ENCODE peak calls at places on chromosomes 16 and 17, in ten cellular contexts. One of them, this sample, is unnamed.

GRCh38 chr16:2486645-2487516 is 12.0 kb downstream of the TBC1D24 start:
- DNase-seq in cardiac fibroblast: no peak
- DNase-seq in left colon: peak; percentile 81
- DNase-seq in activated T-cell treated with anti-CD3 and anti-CD28 coated beads for 48 hours: peak; percentile 59
- DNase-seq in HuH-7.5: no peak
- DNase-seq in stimulated activated CD4-positive, alpha-beta T cell treated with anti-CD3 and anti-CD28 coated beads, Interleukin-4, amount 100 ng/mL, for 4 hours: peak; percentile 65
- DNase-seq in HFF-Myc: no peak
- DNase-seq in ELR: no peak
- DNase-seq in colonic mucosa: peak; percentile 64
- DNase-seq in EL: no peak
- DNase-seq in this sample: peak; percentile 76

GRCh38 chr16:76653390-76654026 is 376.3 kb downstream of the CNTNAP4 start:
- DNase-seq in left colon: no peak
- DNase-seq in cardiac fibroblast: peak; percentile 65
- DNase-seq in activated T-cell treated with anti-CD3 and anti-CD28 coated beads for 48 hours: no peak
- DNase-seq in EL: no peak
- DNase-seq in HFF-Myc: peak; percentile 17
- DNase-seq in stimulated activated CD4-positive, alpha-beta T cell treated with anti-CD3 and anti-CD28 coated beads, Interleukin-4, amount 100 ng/mL, for 4 hours: no peak
- DNase-seq in HuH-7.5: no peak
- DNase-seq in colonic mucosa: no peak
- DNase-seq in ELR: peak; percentile 31
- DNase-seq in this sample: peak; percentile 13

GRCh38 chr17:82329683-82330321 is 3.8 kb downstream of the SECTM1 start:
- DNase-seq in HuH-7.5: no peak
- DNase-seq in stimulated activated CD4-positive, alpha-beta T cell treated with anti-CD3 and anti-CD28 coated beads, Interleukin-4, amount 100 ng/mL, for 4 hours: no peak
- DNase-seq in HFF-Myc: no peak
- DNase-seq in cardiac fibroblast: no peak
- DNase-seq in ELR: no peak
- DNase-seq in colonic mucosa: no peak
- DNase-seq in activated T-cell treated with anti-CD3 and anti-CD28 coated beads for 48 hours: no peak
- DNase-seq in left colon: no peak
- DNase-seq in EL: no peak
- DNase-seq in this sample: no peak

GRCh38 chr17:61179316-61179715 is 220.3 kb upstream of the TBX2 start:
- DNase-seq in left colon: no peak
- DNase-seq in colonic mucosa: no peak
- DNase-seq in activated T-cell treated with anti-CD3 and anti-CD28 coated beads for 48 hours: no peak
- DNase-seq in cardiac fibroblast: no peak
- DNase-seq in HuH-7.5: no peak
- DNase-seq in ELR: no peak
- DNase-seq in EL: no peak
- DNase-seq in stimulated activated CD4-positive, alpha-beta T cell treated with anti-CD3 and anti-CD28 coated beads, Interleukin-4, amount 100 ng/mL, for 4 hours: no peak
- DNase-seq in HFF-Myc: no peak
- DNase-seq in this sample: no peak

GRCh38 chr16:3157229-3158013 is 22.6 kb downstream of the ZNF213 start:
- DNase-seq in activated T-cell treated with anti-CD3 and anti-CD28 coated beads for 48 hours: no peak
- DNase-seq in colonic mucosa: peak; percentile 84
- DNase-seq in HuH-7.5: peak; percentile 62
- DNase-seq in EL: peak; percentile 96
- DNase-seq in ELR: peak; percentile 96
- DNase-seq in HFF-Myc: peak; percentile 97
- DNase-seq in stimulated activated CD4-positive, alpha-beta T cell treated with anti-CD3 and anti-CD28 coated beads, Interleukin-4, amount 100 ng/mL, for 4 hours: peak; percentile 55
- DNase-seq in left colon: peak; percentile 65
- DNase-seq in cardiac fibroblast: peak; percentile 93
- DNase-seq in this sample: peak; percentile 73

GRCh38 chr17:78499715-78500540 is 77.3 kb downstream of the DNAH17 start:
- DNase-seq in EL: no peak
- DNase-seq in activated T-cell treated with anti-CD3 and anti-CD28 coated beads for 48 hours: no peak
- DNase-seq in cardiac fibroblast: no peak
- DNase-seq in stimulated activated CD4-positive, alpha-beta T cell treated with anti-CD3 and anti-CD28 coated beads, Interleukin-4, amount 100 ng/mL, for 4 hours: no peak
- DNase-seq in HFF-Myc: no peak
- DNase-seq in colonic mucosa: no peak
- DNase-seq in ELR: no peak
- DNase-seq in left colon: no peak
- DNase-seq in HuH-7.5: no peak
- DNase-seq in this sample: no peak

GRCh38 chr17:57068707-57069106 is 16.3 kb upstream of the AKAP1 start:
- DNase-seq in ELR: no peak
- DNase-seq in HuH-7.5: no peak
- DNase-seq in EL: no peak
- DNase-seq in stimulated activated CD4-positive, alpha-beta T cell treated with anti-CD3 and anti-CD28 coated beads, Interleukin-4, amount 100 ng/mL, for 4 hours: no peak
- DNase-seq in HFF-Myc: no peak
- DNase-seq in cardiac fibroblast: no peak
- DNase-seq in activated T-cell treated with anti-CD3 and anti-CD28 coated beads for 48 hours: no peak
- DNase-seq in colonic mucosa: no peak
- DNase-seq in left colon: no peak
- DNase-seq in this sample: no peak

GRCh38 chr17:10171581-10171981 is 26.8 kb downstream of the GAS7 start:
- DNase-seq in EL: no peak
- DNase-seq in colonic mucosa: no peak
- DNase-seq in stimulated activated CD4-positive, alpha-beta T cell treated with anti-CD3 and anti-CD28 coated beads, Interleukin-4, amount 100 ng/mL, for 4 hours: no peak
- DNase-seq in HuH-7.5: no peak
- DNase-seq in HFF-Myc: no peak
- DNase-seq in cardiac fibroblast: peak; percentile 71
- DNase-seq in activated T-cell treated with anti-CD3 and anti-CD28 coated beads for 48 hours: no peak
- DNase-seq in left colon: no peak
- DNase-seq in ELR: no peak
- DNase-seq in this sample: no peak

GRCh38 chr17:35847633-35848373 is 20.9 kb downstream of the HEATR9 start:
- DNase-seq in activated T-cell treated with anti-CD3 and anti-CD28 coated beads for 48 hours: no peak
- DNase-seq in stimulated activated CD4-positive, alpha-beta T cell treated with anti-CD3 and anti-CD28 coated beads, Interleukin-4, amount 100 ng/mL, for 4 hours: no peak
- DNase-seq in EL: no peak
- DNase-seq in ELR: no peak
- DNase-seq in HFF-Myc: no peak
- DNase-seq in cardiac fibroblast: no peak
- DNase-seq in left colon: no peak
- DNase-seq in HuH-7.5: no peak
- DNase-seq in colonic mucosa: no peak
- DNase-seq in this sample: no peak

GRCh38 chr16:69796285-69797118 is 34.4 kb downstream of the WWP2 start:
- DNase-seq in left colon: no peak
- DNase-seq in EL: peak; percentile 68
- DNase-seq in colonic mucosa: peak; percentile 47
- DNase-seq in stimulated activated CD4-positive, alpha-beta T cell treated with anti-CD3 and anti-CD28 coated beads, Interleukin-4, amount 100 ng/mL, for 4 hours: no peak
- DNase-seq in HFF-Myc: peak; percentile 65
- DNase-seq in HuH-7.5: peak; percentile 23
- DNase-seq in activated T-cell treated with anti-CD3 and anti-CD28 coated beads for 48 hours: no peak
- DNase-seq in cardiac fibroblast: peak; percentile 85
- DNase-seq in ELR: peak; percentile 79
- DNase-seq in this sample: no peak

GRCh38 chr16:521381-522210 is 5.9 kb upstream of the CAPN15 start:
- DNase-seq in HFF-Myc: no peak
- DNase-seq in stimulated activated CD4-positive, alpha-beta T cell treated with anti-CD3 and anti-CD28 coated beads, Interleukin-4, amount 100 ng/mL, for 4 hours: no peak
- DNase-seq in left colon: peak; percentile 88
- DNase-seq in activated T-cell treated with anti-CD3 and anti-CD28 coated beads for 48 hours: no peak
- DNase-seq in cardiac fibroblast: no peak
- DNase-seq in ELR: no peak
- DNase-seq in HuH-7.5: no peak
- DNase-seq in colonic mucosa: peak; percentile 80
- DNase-seq in EL: no peak
- DNase-seq in this sample: no peak